ENCODE peak calls at places on chromosomes 3 and 15, in eight cellular contexts. B is esophagus squamous epithelium, O is B cell, I is SW 1271, F is NCI-H774, W is iPS-NIHi11, J is left cardiac atrium, U is T-helper 9 cell. E is an unnamed sample.

GRCh38 chr15:28021281-28022039 is 77.7 kb downstream of the OCA2 start:
- DNase-seq in J (peak; percentile 56), U (no peak), O (no peak), F (peak; percentile 90), I (no peak), W (peak; percentile 88), B (no peak), E (peak; percentile 60)

GRCh38 chr15:29420188-29420587 is 150.6 kb upstream of the NSMCE3 start:
- DNase-seq in U (no peak), W (peak; percentile 27), J (no peak), O (no peak), F (no peak), B (no peak), I (no peak), E (no peak)

GRCh38 chr3:120793601-120794000 is 51.1 kb downstream of the GTF2E1 start:
- DNase-seq in I (no peak), F (no peak), B (no peak), O (no peak), J (no peak), U (no peak), W (no peak), E (no peak)

GRCh38 chr15:101091080-101092017 is 160.5 kb downstream of the CHSY1 start:
- DNase-seq in B (no peak), I (no peak), U (no peak), F (no peak), W (no peak), O (no peak), J (peak; percentile 85), E (no peak)

GRCh38 chr3:154427685-154428291 is 2.2 kb downstream of the GPR149 start:
- DNase-seq in I (no peak), J (no peak), B (no peak), W (peak; percentile 37), O (no peak), U (no peak), F (peak; percentile 36), E (no peak)

GRCh38 chr3:146130881-146131371 is 30.1 kb downstream of the PLOD2 start:
- DNase-seq in W (no peak), J (no peak), O (no peak), F (no peak), U (no peak), I (no peak), B (no peak), E (no peak)

GRCh38 chr3:126129408-126129891 is 45.5 kb upstream of the SLC41A3 start:
- DNase-seq in F (no peak), O (no peak), I (no peak), J (peak; percentile 55), B (no peak), U (no peak), W (no peak), E (no peak)

GRCh38 chr3:356947-357346 is 160.4 kb downstream of the CHL1 start:
- DNase-seq in I (no peak), W (no peak), F (no peak), B (no peak), U (no peak), J (peak; percentile 37), O (no peak), E (no peak)

GRCh38 chr15:92117301-92117731 is 263.8 kb downstream of the SLCO3A1 start:
- DNase-seq in B (no peak), U (no peak), I (no peak), O (no peak), W (no peak), F (no peak), J (no peak), E (no peak)

GRCh38 chr15:36903922-36904479 is 196.3 kb downstream of the MEIS2 start:
- DNase-seq in U (no peak), B (no peak), I (no peak), J (no peak), F (no peak), O (no peak), W (no peak), E (no peak)

GRCh38 chr3:122576174-122576940 is 1.1 kb upstream of the PARP15 start:
- DNase-seq in O (peak; percentile 78), F (no peak), J (no peak), U (no peak), W (no peak), B (no peak), I (no peak), E (no peak)

GRCh38 chr3:47283596-47284364 is 1.0 kb downstream of the KLHL18 start:
- DNase-seq in B (no peak), U (peak; percentile 5), O (no peak), I (no peak), W (peak; percentile 31), F (no peak), J (no peak), E (no peak)

GRCh38 chr15:44215594-44215993 is 20.5 kb upstream of the FRMD5 start:
- DNase-seq in B (no peak), J (no peak), I (peak; percentile 18), U (no peak), F (no peak), W (no peak), O (no peak), E (no peak)

GRCh38 chr15:84647726-84648125 is 6.4 kb downstream of the WDR73 start:
- DNase-seq in J (no peak), W (no peak), U (no peak), O (no peak), F (no peak), B (no peak), I (no peak), E (no peak)

GRCh38 chr15:74833376-74834107 is 7.1 kb downstream of the CPLX3 start:
- DNase-seq in I (no peak), U (no peak), B (no peak), W (no peak), O (peak; percentile 16), J (no peak), F (no peak), E (no peak)

GRCh38 chr15:70892912-70893560 is 410 bp downstream of the LRRC49 start:
- DNase-seq in F (peak; percentile 21), I (peak; percentile 59), O (no peak), J (peak; percentile 34), B (no peak), W (peak; percentile 16), U (no peak), E (no peak)

E was measured in NCI-H510A.